ENCODE peak calls at places on chromosomes 5 and 9, in ten cellular contexts. X is stomach, K is GM12878, Y is transverse colon, N is tibial nerve, D is sigmoid colon, V is esophagus muscularis mucosa, J is A549, S is ovary, T is HepG2. Q is an unnamed sample.
A peak's percentile ranks its signal among the peaks of the same experiment; 100 is the strongest.

GRCh38 chr9:125433461-125434001 is 171.9 kb downstream of the GAPVD1 start:
- DNase-seq in T (no peak), J (no peak), X (no peak), K (no peak), S (no peak), Y (no peak), D (peak; percentile 33), N (no peak), V (no peak), Q (no peak)

GRCh38 chr9:93432964-93433363 is 18.5 kb upstream of the FAM120A start:
- DNase-seq in Y (no peak), T (no peak), V (no peak), J (no peak), X (no peak), S (no peak), N (no peak), K (no peak), D (no peak), Q (no peak)

GRCh38 chr5:10233505-10233904 is 16.2 kb downstream of the ATPSCKMT start:
- DNase-seq in J (peak; percentile 79), X (no peak), Y (no peak), T (peak; percentile 37), K (no peak), S (no peak), V (no peak), D (no peak), N (no peak), Q (peak; percentile 77)

GRCh38 chr9:128245293-128246151 is 30.3 kb downstream of the GOLGA2 start:
- DNase-seq in T (peak; percentile 72), D (peak; percentile 78), Y (no peak), N (no peak), V (no peak), K (no peak), J (no peak), X (no peak), S (peak; percentile 45), Q (no peak)

GRCh38 chr9:104386020-104386419 is 118.0 kb upstream of the OR13F1 start:
- DNase-seq in Y (no peak), J (no peak), V (no peak), D (no peak), S (no peak), N (no peak), X (no peak), K (no peak), T (no peak), Q (no peak)

GRCh38 chr5:117486879-117487391 is 912.3 kb upstream of the SEMA6A start:
- DNase-seq in N (no peak), T (no peak), S (no peak), V (no peak), J (peak; percentile 63), K (no peak), D (no peak), X (no peak), Y (peak; percentile 9), Q (no peak)

GRCh38 chr9:121596515-121596914 is 54.9 kb upstream of the DAB2IP start:
- DNase-seq in D (no peak), N (no peak), Y (no peak), K (no peak), S (no peak), J (no peak), V (no peak), T (no peak), X (no peak), Q (no peak)

GRCh38 chr5:161545701-161546462 is 643 bp downstream of the GABRB2 start:
- DNase-seq in D (no peak), V (no peak), Y (no peak), T (no peak), J (no peak), X (no peak), N (no peak), K (no peak), S (no peak), Q (no peak)

GRCh38 chr5:180035532-180035931 is 36.0 kb downstream of the RNF130 start:
- DNase-seq in K (no peak), Y (no peak), V (no peak), T (no peak), S (no peak), J (no peak), X (no peak), D (no peak), N (no peak), Q (no peak)

GRCh38 chr9:128149001-128149701 is at the start of gene LCN2:
- DNase-seq in V (no peak), D (no peak), J (peak; percentile 74), T (no peak), X (peak; percentile 84), K (no peak), N (no peak), Y (peak; percentile 80), S (no peak), Q (peak; percentile 82)

GRCh38 chr9:125240649-125240999 is 519 bp downstream of the HSPA5 start:
- DNase-seq in J (peak; percentile 52), K (no peak), S (no peak), V (no peak), N (peak; percentile 11), X (peak; percentile 50), T (peak; percentile 19), Y (peak; percentile 54), D (no peak), Q (no peak)

GRCh38 chr5:124700930-124701458 is 45.4 kb downstream of the ZNF608 start:
- DNase-seq in X (no peak), D (no peak), S (no peak), K (no peak), J (no peak), Y (no peak), V (no peak), N (no peak), T (no peak), Q (no peak)

GRCh38 chr5:154794525-154795234 is 39.5 kb downstream of the LARP1 start:
- DNase-seq in Y (no peak), J (no peak), S (no peak), V (no peak), X (no peak), K (no peak), D (no peak), T (no peak), N (no peak), Q (no peak)

GRCh38 chr9:31674264-31674663 is 710.2 kb upstream of the ACO1 start:
- DNase-seq in V (no peak), Y (no peak), K (no peak), T (no peak), X (no peak), S (no peak), D (no peak), N (no peak), J (no peak), Q (no peak)

GRCh38 chr5:88889165-88890069 is 6.4 kb upstream of the MEF2C start:
- DNase-seq in V (no peak), D (peak; percentile 86), K (no peak), Y (peak; percentile 62), T (no peak), N (peak; percentile 30), J (no peak), X (no peak), S (peak; percentile 81), Q (peak; percentile 57)

GRCh38 chr9:16530669-16531461 is 339.6 kb downstream of the BNC2 start:
- DNase-seq in V (no peak), X (no peak), K (no peak), D (peak; percentile 88), N (no peak), Y (peak; percentile 22), T (no peak), S (peak; percentile 36), J (no peak), Q (no peak)

GRCh38 chr5:140131967-140132409 is 6.3 kb downstream of the IGIP start:
- DNase-seq in N (no peak), S (no peak), K (no peak), J (peak; percentile 15), T (no peak), Y (no peak), D (no peak), X (peak; percentile 39), V (peak; percentile 90), Q (no peak)

DNA sequence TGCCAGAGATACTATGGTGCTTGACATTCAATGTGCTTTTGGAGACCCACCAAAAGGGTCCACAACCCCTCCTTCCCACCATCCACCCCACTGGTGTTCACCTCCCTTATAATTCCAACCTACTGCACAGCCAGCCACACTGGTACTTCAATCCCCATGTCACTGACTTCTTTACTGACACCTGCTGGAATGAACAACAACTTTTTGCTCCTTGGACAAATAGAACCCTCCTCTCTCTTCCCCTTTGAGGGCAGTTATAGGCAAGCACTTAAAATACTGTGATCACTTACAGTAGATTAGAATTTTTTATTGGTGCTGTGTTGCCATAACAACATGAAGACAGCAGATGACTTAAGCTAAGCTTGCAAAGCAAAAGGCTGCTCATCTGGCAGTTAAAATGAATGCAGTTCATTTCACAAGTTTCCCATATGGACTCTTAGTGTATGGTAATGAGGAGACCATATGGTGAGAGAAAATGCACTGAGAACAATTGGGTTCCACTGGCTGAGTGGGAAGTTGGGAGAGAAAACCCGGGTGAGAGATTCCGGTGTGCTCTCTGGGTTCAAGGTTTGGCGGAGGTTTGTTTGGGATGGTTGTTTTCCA is 374.4 kb downstream of the EBF1 start:
- DNase-seq in K (no peak), X (no peak), T (no peak), N (no peak), S (no peak), D (no peak), Y (no peak), V (no peak), J (peak; percentile 16), Q (no peak)
- TF ChIP-seq CTCF in K (no peak), X (no peak), T (peak; percentile 13), N (no peak), S (no peak), D (no peak), Y (no peak), V (no peak), J (no peak), Q (no peak)

DNA sequence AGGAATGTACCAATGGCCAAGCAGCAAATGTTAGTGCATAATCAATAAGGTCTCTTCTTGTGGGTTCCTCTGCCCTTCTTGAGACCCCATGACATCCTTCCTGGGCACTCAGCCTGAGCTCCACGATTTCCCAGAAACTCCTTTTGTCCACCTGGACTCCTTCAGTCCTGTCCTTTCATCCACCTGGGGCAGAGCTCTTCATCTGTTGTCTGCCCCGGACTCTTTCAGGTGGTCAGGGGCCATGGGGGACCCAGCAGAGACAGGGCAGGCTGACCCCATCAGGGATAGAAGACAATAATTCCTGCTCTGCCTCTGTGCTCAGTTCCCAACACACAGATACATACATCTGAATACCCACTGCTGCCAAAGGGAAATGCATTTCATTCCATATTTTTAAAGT is 58.9 kb upstream of the OTULINL start:
- DNase-seq in X (no peak), S (no peak), T (no peak), N (no peak), Y (no peak), D (no peak), V (peak; percentile 77), J (no peak), K (no peak), Q (no peak)
- TF ChIP-seq EP300 in X (no peak), S (no peak), T (no peak), N (no peak), Y (no peak), D (no peak), V (no peak), J (no peak), K (no peak), Q (no peak)

GRCh38 chr5:141558150-141558549 is 60.6 kb downstream of the DIAPH1 start:
- DNase-seq in K (no peak), S (no peak), Y (no peak), N (no peak), X (no peak), T (no peak), V (no peak), D (no peak), J (no peak), Q (no peak)
- TF ChIP-seq CTCF in K (no peak), S (no peak), Y (peak; percentile 14), N (no peak), X (no peak), T (no peak), V (no peak), D (no peak), J (no peak), Q (no peak)

GRCh38 chr5:111694183-111694582 is 62.8 kb downstream of the NREP start:
- DNase-seq in V (no peak), Y (no peak), K (no peak), J (peak; percentile 22), T (no peak), X (no peak), S (no peak), N (no peak), D (no peak), Q (no peak)
- TF ChIP-seq EP300 in V (no peak), Y (no peak), K (no peak), J (no peak), T (no peak), X (no peak), S (no peak), N (peak; percentile 28), D (no peak), Q (no peak)

Q was measured in upper lobe of left lung.